ENCODE peak calls at places on chromosomes 3 and 15, in ten cellular contexts. W is sigmoid colon, O is choroid plexus epithelial cell, E is A549, P is aorta, C is endothelial cell of umbilical vein, T is kidney, U is lower leg skin, F is mesendoderm, L is lung. J is an unnamed sample.

GRCh38 chr15:64681424-64682024 is 93.9 kb downstream of the RBPMS2 start:
- DNase-seq in T (no peak), U (peak), L (peak), W (no peak), C (peak), F (peak), O (peak), E (peak), P (no peak), J (peak)

GRCh38 chr3:47266709-47267489 is 15.7 kb downstream of the KIF9 start:
- DNase-seq in P (peak), W (peak), U (peak), L (peak), E (peak), F (no peak), O (peak), C (peak), T (no peak), J (peak)

GRCh38 chr15:65414841-65415621 is 7.7 kb downstream of the IGDCC4 start:
- DNase-seq in F (peak), W (no peak), E (peak), O (peak), U (no peak), P (no peak), C (no peak), L (no peak), T (peak), J (peak)

GRCh38 chr3:194093822-194094221 is 42.1 kb upstream of the HES1 start:
- DNase-seq in C (no peak), F (no peak), U (no peak), P (no peak), W (no peak), L (no peak), O (no peak), E (no peak), T (no peak), J (no peak)

GRCh38 chr15:41798607-41799487 is 24.6 kb downstream of the MAPKBP1 start:
- DNase-seq in U (no peak), W (no peak), F (no peak), C (no peak), L (no peak), E (no peak), O (no peak), P (no peak), T (no peak), J (peak)

GRCh38 chr3:123326531-123326930 is 122.4 kb downstream of the ADCY5 start:
- DNase-seq in O (no peak), T (peak), L (no peak), E (no peak), C (no peak), W (no peak), F (no peak), P (peak), U (no peak), J (no peak)

GRCh38 chr3:155391583-155391982 is 98.1 kb upstream of the STRIT1 start:
- DNase-seq in E (peak), F (peak), U (no peak), L (peak), O (peak), P (no peak), T (no peak), C (no peak), W (peak), J (peak)

GRCh38 chr3:118636841-118637240 is 397.8 kb downstream of the IGSF11 start:
- DNase-seq in T (no peak), E (peak), U (no peak), W (no peak), L (no peak), F (peak), C (no peak), O (no peak), P (no peak), J (no peak)

GRCh38 chr3:150410311-150411105 is 2.4 kb downstream of the TSC22D2 start:
- DNase-seq in U (peak), L (peak), T (peak), P (peak), E (peak), F (peak), W (peak), C (peak), O (no peak), J (peak)

GRCh38 chr3:52280046-52280445 is 1.6 kb upstream of the WDR82 start:
- DNase-seq in O (peak), U (no peak), W (no peak), F (no peak), T (no peak), P (no peak), E (no peak), L (no peak), C (peak), J (peak)

GRCh38 chr3:187801152-187801551 is 55.9 kb upstream of the BCL6 start:
- DNase-seq in C (no peak), E (no peak), T (no peak), W (no peak), O (no peak), F (no peak), L (no peak), P (no peak), U (no peak), J (no peak)

GRCh38 chr3:81440666-81441065 is 320.8 kb downstream of the GBE1 start:
- DNase-seq in E (no peak), C (no peak), L (no peak), W (no peak), F (no peak), O (no peak), U (no peak), T (no peak), P (no peak), J (no peak)

GRCh38 chr3:9915252-9916141 is 1.4 kb upstream of the IL17RC start:
- DNase-seq in L (peak), P (peak), W (peak), O (peak), E (no peak), C (peak), F (peak), T (peak), U (peak), J (peak)

GRCh38 chr15:29089731-29090616 is 179.6 kb downstream of the NSMCE3 start:
- DNase-seq in P (peak), E (no peak), C (no peak), L (no peak), O (peak), U (no peak), T (no peak), W (peak), F (peak), J (no peak)

GRCh38 chr3:47296562-47297302 is 14.0 kb downstream of the KLHL18 start:
- DNase-seq in T (no peak), E (no peak), W (no peak), L (no peak), O (no peak), U (no peak), P (no peak), C (no peak), F (no peak), J (no peak)

GRCh38 chr3:11118181-11118682 is 36.1 kb upstream of the HRH1 start:
- DNase-seq in O (peak), L (no peak), C (no peak), T (no peak), P (no peak), F (no peak), U (peak), E (no peak), W (no peak), J (no peak)

GRCh38 chr3:176521531-176522175 is 675.6 kb downstream of the TBL1XR1 start:
- DNase-seq in P (no peak), W (no peak), U (no peak), L (no peak), E (no peak), F (peak), T (no peak), O (peak), C (peak), J (no peak)

GRCh38 chr15:85583404-85584390 is 203.3 kb downstream of the AKAP13 start:
- DNase-seq in P (no peak), W (peak), T (no peak), U (no peak), C (peak), E (peak), O (peak), F (no peak), L (peak), J (peak)

GRCh38 chr3:122857019-122857418 is 62.1 kb downstream of the SLC49A4 start:
- DNase-seq in E (no peak), W (no peak), T (no peak), P (no peak), U (no peak), F (no peak), L (no peak), C (no peak), O (peak), J (no peak)

GRCh38 chr15:29917600-29918597 is 95.6 kb upstream of the TJP1 start:
- DNase-seq in L (no peak), W (no peak), P (no peak), U (no peak), F (no peak), C (no peak), O (no peak), T (no peak), E (peak), J (no peak)

GRCh38 chr3:10283638-10284037 is 9.1 kb downstream of the GHRL start:
- DNase-seq in W (no peak), O (no peak), P (no peak), F (no peak), L (peak), U (no peak), T (peak), E (no peak), C (no peak), J (peak)

GRCh38 chr3:108333951-108334350 is 37.6 kb downstream of the HHLA2 start:
- DNase-seq in E (no peak), T (no peak), L (no peak), O (no peak), F (no peak), W (no peak), P (no peak), U (no peak), C (no peak), J (no peak)

GRCh38 chr15:81023483-81024264 is 23.0 kb downstream of the TLNRD1 start:
- DNase-seq in C (peak), U (peak), E (no peak), T (peak), F (peak), W (peak), P (peak), O (peak), L (peak), J (peak)

GRCh38 chr3:154018100-154018696 is 103.0 kb upstream of the ARHGEF26 start:
- DNase-seq in L (no peak), C (peak), O (peak), U (no peak), P (no peak), F (peak), T (no peak), W (no peak), E (peak), J (no peak)

GRCh38 chr15:58628206-58629057 is 121.1 kb downstream of the ADAM10 start:
- DNase-seq in P (no peak), W (no peak), O (peak), F (no peak), U (no peak), L (no peak), T (no peak), C (peak), E (no peak), J (no peak)

GRCh38 chr3:171892457-171892856 is 49.3 kb downstream of the TMEM212 start:
- DNase-seq in E (no peak), P (no peak), O (no peak), W (no peak), F (no peak), T (no peak), L (no peak), C (peak), U (no peak), J (no peak)

GRCh38 chr3:171900396-171900795 is 57.2 kb downstream of the TMEM212 start:
- DNase-seq in E (no peak), T (peak), F (no peak), C (no peak), L (no peak), O (no peak), W (no peak), P (no peak), U (no peak), J (no peak)

GRCh38 chr3:171896341-171896740 is 53.2 kb downstream of the TMEM212 start:
- DNase-seq in P (no peak), W (no peak), U (no peak), T (no peak), E (no peak), F (no peak), O (no peak), L (no peak), C (no peak), J (no peak)

GRCh38 chr3:171898192-171898591 is 55.0 kb downstream of the TMEM212 start:
- DNase-seq in W (no peak), E (no peak), C (no peak), P (no peak), F (no peak), T (no peak), U (no peak), O (peak), L (no peak), J (no peak)

DNA sequence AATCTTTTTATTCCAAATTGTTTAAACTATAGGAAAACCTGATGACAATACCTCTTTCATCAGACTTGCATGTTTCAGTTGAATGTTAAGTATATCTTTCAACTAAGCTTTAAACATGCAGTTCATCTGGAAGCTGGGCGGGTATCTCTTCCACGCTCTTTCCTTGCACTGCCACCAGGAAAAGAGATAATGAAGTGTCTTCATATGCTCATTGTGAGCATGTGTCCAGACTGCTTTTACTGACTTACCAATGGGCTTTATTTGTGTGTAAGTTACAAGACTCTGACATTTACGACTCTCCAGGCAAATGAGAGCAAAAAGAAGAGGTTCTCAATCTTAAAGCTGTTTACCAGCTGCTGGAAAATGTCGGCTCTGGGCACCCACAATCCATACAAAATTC is 52.7 kb downstream of the TMEM212 start:
- DNase-seq in U (no peak), E (no peak), W (no peak), L (no peak), C (no peak), O (no peak), F (no peak), P (no peak), T (no peak), J (no peak)
- H3K4me3 ChIP-seq in U (no peak), E (no peak), W (no peak), L (no peak), C (no peak), O (no peak), F (no peak), P (no peak), T (no peak), J (no peak)

GRCh38 chr3:48301814-48302194 is 31.7 kb downstream of the SPINK8 start:
- DNase-seq in U (no peak), C (no peak), O (peak), L (peak), P (no peak), F (peak), E (peak), W (peak), T (no peak), J (peak)
- H3K4me3 ChIP-seq in U (peak), C (peak), O (peak), L (peak), P (peak), F (peak), E (peak), W (peak), T (peak), J (peak)

GRCh38 chr15:76905855-76906254 is 715 bp upstream of the SCAPER start:
- DNase-seq in T (no peak), O (no peak), E (no peak), P (no peak), W (no peak), U (no peak), L (no peak), C (no peak), F (no peak), J (no peak)
- H3K4me3 ChIP-seq in T (peak), O (no peak), E (peak), P (peak), W (peak), U (no peak), L (no peak), C (no peak), F (no peak), J (no peak)

GRCh38 chr3:136931587-136931986 is 26.2 kb upstream of the IL20RB start:
- DNase-seq in O (no peak), L (no peak), U (no peak), T (no peak), F (no peak), W (no peak), E (peak), P (no peak), C (no peak), J (no peak)
- H3K4me3 ChIP-seq in O (no peak), L (no peak), U (no peak), T (no peak), F (no peak), W (no peak), E (no peak), P (no peak), C (no peak), J (no peak)

GRCh38 chr3:45597581-45597980 is 3.0 kb downstream of the LIMD1 start:
- DNase-seq in U (peak), F (no peak), E (no peak), W (no peak), P (peak), L (no peak), C (no peak), T (no peak), O (no peak), J (no peak)
- H3K4me3 ChIP-seq in U (no peak), F (no peak), E (peak), W (no peak), P (peak), L (no peak), C (no peak), T (no peak), O (peak), J (no peak)

GRCh38 chr15:45378913-45379262 is 544 bp upstream of the GATM start:
- DNase-seq in L (no peak), E (no peak), O (no peak), U (no peak), P (no peak), T (no peak), C (no peak), W (no peak), F (no peak), J (no peak)
- H3K4me3 ChIP-seq in L (no peak), E (peak), O (no peak), U (peak), P (peak), T (peak), C (no peak), W (peak), F (no peak), J (peak)